ENCODE peak calls at places on chromosomes 13 and 19, in nine cellular contexts. W is hepatocyte, S is GM12865, C is H1, F is mesothelial cell of epicardium, J is upper lobe of right lung, M is left lung, P is ovary, T is choroid plexus epithelial cell. R is an unnamed sample.

GRCh38 chr13:23921451-23921888 is 24.2 kb upstream of the C1QTNF9B start:
- DNase-seq in W (peak; percentile 72), S (peak; percentile 50), C (peak; percentile 54), F (no peak), J (no peak), M (no peak), P (no peak), T (peak; percentile 76), R (no peak)

GRCh38 chr19:21321996-21322395 is 7.2 kb downstream of the ZNF708 start:
- DNase-seq in W (no peak), S (no peak), C (no peak), F (no peak), J (no peak), M (no peak), P (no peak), T (peak; percentile 8), R (no peak)

GRCh38 chr13:74966814-74967213 is 515.2 kb downstream of the TBC1D4 start:
- DNase-seq in W (peak; percentile 8), S (no peak), C (no peak), F (no peak), J (no peak), M (no peak), P (no peak), T (peak; percentile 69), R (no peak)

GRCh38 chr13:98451676-98452105 is 125.2 kb downstream of the STK24 start:
- DNase-seq in W (no peak), S (no peak), C (no peak), F (no peak), J (peak; percentile 56), M (no peak), P (no peak), T (peak; percentile 75), R (no peak)

GRCh38 chr13:99990045-99990977 is 8.7 kb downstream of the ZIC2 start:
- DNase-seq in W (no peak), S (no peak), C (no peak), F (no peak), J (no peak), M (no peak), P (no peak), T (peak; percentile 81), R (no peak)

GRCh38 chr19:11881151-11881800 is 6.3 kb upstream of the ZNF69 start:
- DNase-seq in W (peak; percentile 84), S (peak; percentile 48), C (peak; percentile 47), F (peak; percentile 35), J (peak; percentile 63), M (no peak), P (peak; percentile 67), T (peak; percentile 73), R (peak; percentile 63)

GRCh38 chr19:5339950-5340636 is 519 bp downstream of the PTPRS start:
- DNase-seq in W (peak; percentile 51), S (no peak), C (no peak), F (no peak), J (no peak), M (no peak), P (peak; percentile 45), T (no peak), R (peak; percentile 51)

GRCh38 chr13:100645382-100645781 is 29.2 kb downstream of the TMTC4 start:
- DNase-seq in W (no peak), S (no peak), C (no peak), F (no peak), J (no peak), M (no peak), P (no peak), T (no peak), R (no peak)

GRCh38 chr19:13681509-13681908 is 82.8 kb upstream of the MRI1 start:
- DNase-seq in W (no peak), S (no peak), C (no peak), F (no peak), J (no peak), M (no peak), P (no peak), T (no peak), R (no peak)

GRCh38 chr13:113457510-113457909 is 4.2 kb upstream of the ADPRHL1 start:
- DNase-seq in W (no peak), S (no peak), C (no peak), F (no peak), J (peak; percentile 47), M (no peak), P (no peak), T (peak; percentile 11), R (no peak)

GRCh38 chr13:62357887-62358645 is 942.4 kb upstream of the PCDH20 start:
- DNase-seq in W (peak; percentile 60), S (peak; percentile 67), C (peak; percentile 39), F (no peak), J (no peak), M (no peak), P (no peak), T (peak; percentile 83), R (no peak)

DNA sequence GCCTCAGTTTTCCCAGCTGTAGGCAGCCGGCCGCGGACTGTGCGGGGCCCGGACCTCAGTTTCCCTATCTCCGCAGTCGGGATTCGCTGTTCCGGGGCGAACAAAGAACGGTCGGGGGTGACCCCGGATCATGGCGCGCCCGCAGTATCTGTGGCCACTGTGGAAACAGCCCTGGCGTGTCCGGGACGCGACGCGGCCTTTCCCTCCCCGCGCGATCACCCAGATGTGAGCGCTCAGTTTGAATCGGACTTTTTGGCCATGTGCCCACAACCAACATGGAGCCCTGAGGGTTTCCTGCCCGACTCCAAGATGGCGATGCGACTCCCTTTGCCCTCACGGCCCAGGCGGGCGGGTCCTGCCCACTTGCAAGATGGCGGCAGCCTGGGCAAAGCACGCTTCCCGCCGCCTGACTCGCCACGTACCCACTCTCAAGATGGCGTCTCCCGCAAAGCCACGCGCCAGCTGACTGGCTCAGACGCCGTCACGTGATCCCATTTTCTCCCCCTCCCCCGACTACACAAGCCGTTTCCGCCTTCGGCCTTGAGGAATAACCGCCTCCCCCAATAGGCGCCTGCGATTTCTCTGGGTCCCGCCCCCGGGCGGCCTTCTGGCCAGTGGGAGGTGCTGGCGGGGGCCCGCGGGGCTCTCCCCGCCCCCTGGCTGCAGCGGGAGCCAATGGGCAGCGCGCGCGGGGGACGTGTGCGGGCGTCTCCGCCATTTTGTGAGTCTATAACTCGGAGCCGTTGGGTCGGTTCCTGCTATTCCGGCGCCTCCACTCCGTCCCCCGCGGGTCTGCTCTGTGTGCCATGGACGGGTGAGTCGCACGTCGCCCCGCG is at the start of gene PTBP1:
- DNase-seq in W (peak; percentile 100), S (peak; percentile 100), C (peak; percentile 100), F (peak; percentile 99), J (peak; percentile 100), M (peak; percentile 100), P (peak; percentile 99), T (peak; percentile 100), R (peak; percentile 100)
- TF ChIP-seq CTCF in W (no peak), S (no peak), C (no peak), F (peak; percentile 16), J (peak; percentile 13), M (peak; percentile 6), P (no peak), T (peak; percentile 7), R (peak; percentile 31)

GRCh38 chr19:16836115-16836905 is 7.1 kb downstream of the SIN3B start:
- DNase-seq in W (no peak), S (peak; percentile 73), C (no peak), F (no peak), J (no peak), M (peak; percentile 61), P (no peak), T (peak; percentile 61), R (no peak)
- TF ChIP-seq CTCF in W (no peak), S (peak; percentile 32), C (peak; percentile 58), F (no peak), J (no peak), M (no peak), P (no peak), T (peak; percentile 49), R (no peak)

DNA sequence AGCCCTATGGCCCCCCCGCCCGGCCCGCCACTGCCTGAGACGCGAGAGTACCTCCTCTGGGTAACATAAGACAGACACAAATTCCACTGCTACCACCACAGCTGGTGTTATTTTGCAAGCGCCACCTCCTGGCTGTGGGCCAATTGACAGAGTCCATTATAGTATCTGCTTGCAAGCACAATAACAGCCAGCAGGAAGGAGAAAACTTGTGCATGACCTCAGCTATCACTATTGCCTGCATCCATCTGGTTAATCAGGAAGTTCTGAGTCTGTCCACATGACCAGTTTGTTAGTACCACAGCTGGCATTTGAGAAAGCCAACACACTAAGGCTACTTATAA is 25.3 kb upstream of the OR10H2 start:
- DNase-seq in W (no peak), S (peak; percentile 34), C (no peak), F (no peak), J (peak; percentile 74), M (peak; percentile 42), P (peak; percentile 52), T (peak; percentile 22), R (no peak)
- TF ChIP-seq CTCF in W (no peak), S (no peak), C (no peak), F (no peak), J (no peak), M (no peak), P (no peak), T (no peak), R (no peak)

GRCh38 chr19:49224856-49225255 is 67.3 kb downstream of the TRPM4 start:
- DNase-seq in W (peak; percentile 39), S (peak; percentile 71), C (peak; percentile 56), F (no peak), J (no peak), M (peak; percentile 39), P (no peak), T (peak; percentile 57), R (no peak)
- TF ChIP-seq CTCF in W (peak; percentile 38), S (peak; percentile 44), C (peak; percentile 76), F (no peak), J (peak; percentile 34), M (peak; percentile 23), P (no peak), T (peak; percentile 57), R (no peak)

R was measured in dorsolateral prefrontal cortex.